ENCODE peak calls at places on chromosomes 1 and 21, in eight cellular contexts. M, W, L, F, Z, U, O and C are unnamed samples.

GRCh38 chr1:212110617-212111016 is 75.1 kb downstream of the DTL start:
- DNase-seq in F (peak), W (no peak), U (no peak), Z (no peak), L (no peak), O (no peak), M (peak), C (no peak)

GRCh38 chr1:98661544-98662353 is at the start of gene SNX7:
- DNase-seq in Z (no peak), F (peak), L (no peak), U (no peak), W (peak), O (peak), M (peak), C (peak)

GRCh38 chr21:8991088-8991907 is 1530.1 kb upstream of the TPTE start:
- DNase-seq in Z (peak), L (no peak), W (no peak), O (no peak), U (no peak), M (no peak), F (no peak), C (peak)

GRCh38 chr21:35284199-35284598 is 235.1 kb upstream of the RUNX1 start:
- DNase-seq in M (no peak), U (no peak), W (no peak), O (no peak), L (no peak), Z (no peak), F (no peak), C (no peak)

GRCh38 chr1:185860316-185860715 is 126.1 kb downstream of the HMCN1 start:
- DNase-seq in L (no peak), W (no peak), O (no peak), M (no peak), F (no peak), U (no peak), Z (no peak), C (no peak)

GRCh38 chr1:218880484-218881060 is 293.1 kb upstream of the LYPLAL1 start:
- DNase-seq in W (no peak), F (no peak), L (no peak), U (no peak), M (no peak), O (no peak), Z (no peak), C (no peak)

GRCh38 chr21:36175771-36176565 is 19.3 kb downstream of the DOP1B start:
- DNase-seq in O (no peak), F (no peak), Z (peak), L (no peak), U (no peak), M (no peak), W (no peak), C (no peak)

GRCh38 chr1:115374598-115374997 is 36.5 kb upstream of the NGF start:
- DNase-seq in F (no peak), M (no peak), W (no peak), U (no peak), O (no peak), L (no peak), Z (no peak), C (no peak)

GRCh38 chr1:160884579-160884978 is 401 bp downstream of the ITLN1 start:
- DNase-seq in U (no peak), M (no peak), W (no peak), F (no peak), L (no peak), O (no peak), Z (no peak), C (peak)